ENCODE peak calls at places on chromosomes 11 and 22, in six cellular contexts. I is A549, V is HepG2, J is K562, Y is GM12878, O is H1. X is an unnamed sample.
A peak's percentile ranks its signal among the peaks of the same experiment; 100 is the strongest.

GRCh38 chr11:67355794-67356550 is 2.6 kb upstream of the POLD4 start:
- DNase-seq in I (peak; percentile 1), V (no peak), J (no peak), Y (no peak), O (no peak), X (peak; percentile 0)

GRCh38 chr22:36928181-36928580 is 14.8 kb downstream of the CSF2RB start:
- DNase-seq in I (no peak), V (no peak), J (no peak), Y (no peak), O (no peak), X (peak; percentile 66)

GRCh38 chr22:40101417-40102101 is 76.2 kb upstream of the TNRC6B start:
- DNase-seq in I (no peak), V (no peak), J (no peak), Y (no peak), O (no peak), X (no peak)

GRCh38 chr22:29314074-29314473 is 1.4 kb downstream of the RASL10A start:
- DNase-seq in I (no peak), V (no peak), J (no peak), Y (no peak), O (no peak), X (no peak)

GRCh38 chr11:47924184-47924671 is 56.1 kb upstream of the PTPRJ start:
- DNase-seq in I (peak; percentile 61), V (peak; percentile 45), J (no peak), Y (no peak), O (no peak), X (no peak)

GRCh38 chr11:112619106-112619505 is 342.1 kb upstream of the NCAM1 start:
- DNase-seq in I (no peak), V (no peak), J (no peak), Y (no peak), O (no peak), X (no peak)

GRCh38 chr11:65891180-65892136 is 985 bp downstream of the CCDC85B start:
- DNase-seq in I (peak; percentile 43), V (peak; percentile 78), J (no peak), Y (no peak), O (peak; percentile 72), X (peak; percentile 65)

GRCh38 chr22:24140357-24140756 is 40.9 kb upstream of the SUSD2 start:
- DNase-seq in I (no peak), V (no peak), J (no peak), Y (no peak), O (no peak), X (no peak)

GRCh38 chr22:48313156-48313555 is 1514.5 kb downstream of the BRD1 start:
- DNase-seq in I (no peak), V (no peak), J (no peak), Y (no peak), O (peak; percentile 39), X (no peak)

GRCh38 chr11:13939952-13940610 is 22.4 kb upstream of the SPON1 start:
- DNase-seq in I (peak; percentile 33), V (no peak), J (no peak), Y (no peak), O (no peak), X (no peak)

GRCh38 chr22:27784099-27784446 is 17.5 kb downstream of the MN1 start:
- DNase-seq in I (no peak), V (no peak), J (no peak), Y (no peak), O (no peak), X (no peak)

GRCh38 chr22:46267431-46268279 is at the start of gene TTC38:
- DNase-seq in I (peak; percentile 87), V (peak; percentile 90), J (peak; percentile 91), Y (no peak), O (peak; percentile 82), X (peak; percentile 99)

GRCh38 chr11:117970400-117971024 is 15.7 kb upstream of the IL10RA start:
- DNase-seq in I (no peak), V (no peak), J (no peak), Y (no peak), O (no peak), X (no peak)

GRCh38 chr22:23826510-23827350 is 12.1 kb downstream of the DERL3 start:
- DNase-seq in I (no peak), V (no peak), J (no peak), Y (no peak), O (no peak), X (peak; percentile 86)

GRCh38 chr11:33476945-33477584 is 219.9 kb downstream of the HIPK3 start:
- DNase-seq in I (no peak), V (no peak), J (no peak), Y (no peak), O (no peak), X (no peak)

GRCh38 chr11:12118940-12119339 is 8.6 kb downstream of the MICAL2 start:
- DNase-seq in I (no peak), V (no peak), J (no peak), Y (no peak), O (no peak), X (no peak)

GRCh38 chr22:23080542-23081290 is 10.4 kb downstream of the GNAZ start:
- DNase-seq in I (no peak), V (no peak), J (no peak), Y (no peak), O (no peak), X (no peak)

GRCh38 chr22:27113211-27114030 is 456.0 kb downstream of the MIAT start:
- DNase-seq in I (peak; percentile 65), V (peak; percentile 63), J (no peak), Y (no peak), O (no peak), X (no peak)

GRCh38 chr11:69696749-69697488 is 6.9 kb downstream of the FGF19 start:
- DNase-seq in I (no peak), V (no peak), J (no peak), Y (no peak), O (no peak), X (no peak)

GRCh38 chr11:99988105-99988907 is 698.8 kb upstream of the ARHGAP42 start:
- DNase-seq in I (no peak), V (no peak), J (no peak), Y (no peak), O (no peak), X (no peak)

GRCh38 chr11:64268687-64269379 is 15.6 kb downstream of the BAD start:
- DNase-seq in I (no peak), V (peak; percentile 33), J (peak; percentile 51), Y (no peak), O (peak; percentile 76), X (peak; percentile 77)

GRCh38 chr11:117828641-117829368 is 4.3 kb upstream of the FXYD2 start:
- DNase-seq in I (peak; percentile 30), V (no peak), J (peak; percentile 36), Y (no peak), O (peak; percentile 43), X (no peak)

GRCh38 chr11:67302571-67303131 is 679 bp upstream of the SSH3 start:
- DNase-seq in I (no peak), V (no peak), J (no peak), Y (no peak), O (peak; percentile 84), X (no peak)

GRCh38 chr22:44917372-44918165 is 92.2 kb downstream of the PHF21B start:
- DNase-seq in I (no peak), V (no peak), J (no peak), Y (no peak), O (no peak), X (no peak)

GRCh38 chr11:44096360-44097188 is 1.1 kb downstream of the EXT2 start:
- DNase-seq in I (peak; percentile 10), V (no peak), J (no peak), Y (no peak), O (no peak), X (no peak)

GRCh38 chr11:5514841-5515240 is 1.7 kb downstream of the UBQLNL start:
- DNase-seq in I (no peak), V (no peak), J (no peak), Y (no peak), O (no peak), X (no peak)

DNA sequence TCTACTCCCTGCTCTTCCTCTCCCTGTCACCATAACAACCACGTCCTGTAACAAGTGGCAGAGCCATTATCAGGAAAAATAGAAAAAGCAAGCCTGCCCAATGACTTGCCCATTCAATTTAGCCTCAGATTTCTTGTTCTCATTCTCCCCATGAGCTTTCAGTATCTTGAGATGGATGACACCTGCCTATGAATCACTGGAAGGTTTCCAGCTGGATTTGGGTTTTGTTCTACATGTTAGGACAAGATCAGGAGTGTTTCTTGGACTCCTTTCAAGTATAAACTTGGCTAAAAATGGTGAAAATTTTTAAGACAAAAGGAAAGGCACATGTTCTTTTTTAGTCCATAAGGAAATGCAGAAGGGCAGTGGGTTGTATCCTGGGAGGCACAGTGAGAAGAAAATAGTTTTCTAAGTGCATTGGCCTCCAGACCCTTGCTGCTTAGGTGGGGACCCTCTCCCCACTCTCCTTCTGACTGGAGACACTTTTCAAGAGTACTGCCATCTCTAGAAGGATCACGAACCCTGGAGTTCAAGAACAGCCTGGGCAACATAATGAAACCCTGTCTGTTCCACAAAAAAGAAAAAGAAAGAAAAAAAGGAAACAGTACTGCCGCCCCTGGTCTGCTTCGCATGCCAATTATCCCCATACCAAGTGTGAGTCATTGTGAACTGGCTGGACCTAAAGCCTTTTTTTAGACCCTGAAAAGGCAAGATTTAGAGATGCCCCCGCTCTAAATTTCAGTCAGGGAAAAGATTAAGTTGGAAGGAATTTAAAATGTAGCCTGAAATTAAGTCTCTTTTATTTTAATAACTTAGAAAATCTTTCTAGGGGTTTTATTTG is 51.0 kb downstream of the MTNR1B start:
- DNase-seq in I (peak; percentile 8), V (no peak), J (no peak), Y (no peak), O (no peak), X (no peak)
- TF ChIP-seq MAX in I (no peak), V (no peak), J (no peak), Y (no peak), O (no peak), X (no peak)

GRCh38 chr22:25881353-25881752 is 139.4 kb downstream of the MYO18B start:
- DNase-seq in I (no peak), V (no peak), J (no peak), Y (no peak), O (no peak), X (no peak)
- TF ChIP-seq EP300 in I (no peak), V (no peak), J (no peak), Y (no peak), O (no peak), X (no peak)

DNA sequence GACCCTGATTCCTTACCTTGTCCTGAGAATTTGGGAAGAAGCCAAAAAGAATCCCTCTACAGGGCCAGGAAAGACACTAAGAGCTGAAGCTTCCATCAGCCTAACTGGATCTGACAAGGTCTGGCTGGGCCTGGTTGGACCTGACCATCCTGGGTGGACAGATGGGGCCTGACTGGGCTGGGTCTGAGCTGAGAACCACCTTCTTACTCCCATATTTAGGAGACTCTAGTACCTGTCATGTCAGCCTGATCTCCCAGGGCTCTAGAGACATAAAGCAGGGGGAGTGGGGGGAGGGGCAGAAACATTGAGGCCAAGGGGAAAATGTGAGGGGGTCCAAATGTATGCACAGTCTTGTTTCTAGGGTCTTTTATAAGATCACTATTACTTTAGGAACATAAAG is 129.9 kb downstream of the BUD13 start:
- DNase-seq in I (no peak), V (no peak), J (no peak), Y (no peak), O (no peak), X (no peak)
- TF ChIP-seq MAX in I (no peak), V (no peak), J (no peak), Y (no peak), O (no peak), X (no peak)

GRCh38 chr11:73317373-73317772 is 9.3 kb downstream of the ARHGEF17 start:
- DNase-seq in I (no peak), V (no peak), J (no peak), Y (no peak), O (no peak), X (no peak)
- TF ChIP-seq EP300 in I (no peak), V (no peak), J (no peak), Y (no peak), O (no peak), X (no peak)

GRCh38 chr11:121649798-121650197 is 197.0 kb upstream of the SORL1-AS1 start:
- DNase-seq in I (no peak), V (no peak), J (no peak), Y (no peak), O (no peak), X (no peak)
- TF ChIP-seq MAX in I (no peak), V (no peak), J (no peak), Y (no peak), O (no peak), X (no peak)

X was measured in SK-N-SH.